ENCODE peak calls at places on chromosomes 3 and 15, in five cellular contexts. E is SK-N-SH, R is neural progenitor cell, S is HCT116, T is MM.1S. A is an unnamed sample.

GRCh38 chr3:142275856-142276255 is 50.5 kb upstream of the GK5 start:
- DNase-seq in E (no peak), R (no peak), S (no peak), T (no peak), A (no peak)

GRCh38 chr15:71688509-71689094 is 121.8 kb upstream of the NR2E3 start:
- DNase-seq in E (no peak), R (no peak), S (no peak), T (no peak), A (no peak)

GRCh38 chr3:18222686-18223085 is 202.5 kb downstream of the SATB1 start:
- DNase-seq in E (no peak), R (peak; percentile 51), S (no peak), T (no peak), A (no peak)

GRCh38 chr3:160758929-160759577 is 3.0 kb downstream of the PPM1L start:
- DNase-seq in E (no peak), R (no peak), S (no peak), T (no peak), A (peak; percentile 4)

GRCh38 chr15:95113041-95113440 is 881.7 kb downstream of the MCTP2 start:
- DNase-seq in E (no peak), R (no peak), S (no peak), T (no peak), A (no peak)

GRCh38 chr3:57983734-57984518 is 24.3 kb upstream of the FLNB start:
- DNase-seq in E (no peak), R (peak; percentile 19), S (no peak), T (peak; percentile 70), A (peak; percentile 95)

GRCh38 chr15:23504003-23504402 is 57.0 kb upstream of the GOLGA6L2 start:
- DNase-seq in E (no peak), R (no peak), S (no peak), T (no peak), A (no peak)

GRCh38 chr3:107325446-107325845 is 51.8 kb upstream of the CCDC54 start:
- DNase-seq in E (no peak), R (no peak), S (no peak), T (no peak), A (peak; percentile 70)

GRCh38 chr15:69400850-69401249 is 13.3 kb upstream of the KIF23 start:
- DNase-seq in E (no peak), R (no peak), S (no peak), T (no peak), A (no peak)

GRCh38 chr3:71008350-71008923 is 575.1 kb downstream of the FOXP1 start:
- DNase-seq in E (no peak), R (no peak), S (no peak), T (no peak), A (no peak)

GRCh38 chr15:45919806-45920205 is 285.0 kb downstream of the SQOR start:
- DNase-seq in E (no peak), R (no peak), S (no peak), T (no peak), A (no peak)

GRCh38 chr3:72445827-72446405 is 402.3 kb downstream of the SHQ1 start:
- DNase-seq in E (no peak), R (no peak), S (no peak), T (no peak), A (peak; percentile 18)

GRCh38 chr3:111473550-111473949 is 68.4 kb upstream of the CD96 start:
- DNase-seq in E (no peak), R (peak; percentile 16), S (peak; percentile 6), T (no peak), A (no peak)

GRCh38 chr3:187839422-187839821 is 94.2 kb upstream of the BCL6 start:
- DNase-seq in E (no peak), R (no peak), S (no peak), T (no peak), A (no peak)

GRCh38 chr15:85423256-85423655 is 42.9 kb downstream of the AKAP13 start:
- DNase-seq in E (no peak), R (no peak), S (no peak), T (no peak), A (no peak)

GRCh38 chr15:50633653-50634052 is 52.9 kb downstream of the TRPM7 start:
- DNase-seq in E (no peak), R (no peak), S (no peak), T (no peak), A (no peak)

GRCh38 chr3:42118762-42119361 is 27.7 kb downstream of the TRAK1 start:
- DNase-seq in E (peak; percentile 80), R (peak; percentile 43), S (peak; percentile 47), T (peak; percentile 23), A (peak; percentile 83)

GRCh38 chr3:61627768-61628185 is 66.4 kb downstream of the PTPRG start:
- DNase-seq in E (no peak), R (no peak), S (no peak), T (no peak), A (no peak)

GRCh38 chr3:61631108-61631769 is 69.9 kb downstream of the PTPRG start:
- DNase-seq in E (no peak), R (no peak), S (no peak), T (peak; percentile 96), A (peak; percentile 30)

GRCh38 chr3:61626484-61626883 is 65.1 kb downstream of the PTPRG start:
- DNase-seq in E (no peak), R (no peak), S (no peak), T (no peak), A (no peak)

GRCh38 chr3:61628636-61629035 is 67.3 kb downstream of the PTPRG start:
- DNase-seq in E (no peak), R (no peak), S (no peak), T (no peak), A (no peak)

DNA sequence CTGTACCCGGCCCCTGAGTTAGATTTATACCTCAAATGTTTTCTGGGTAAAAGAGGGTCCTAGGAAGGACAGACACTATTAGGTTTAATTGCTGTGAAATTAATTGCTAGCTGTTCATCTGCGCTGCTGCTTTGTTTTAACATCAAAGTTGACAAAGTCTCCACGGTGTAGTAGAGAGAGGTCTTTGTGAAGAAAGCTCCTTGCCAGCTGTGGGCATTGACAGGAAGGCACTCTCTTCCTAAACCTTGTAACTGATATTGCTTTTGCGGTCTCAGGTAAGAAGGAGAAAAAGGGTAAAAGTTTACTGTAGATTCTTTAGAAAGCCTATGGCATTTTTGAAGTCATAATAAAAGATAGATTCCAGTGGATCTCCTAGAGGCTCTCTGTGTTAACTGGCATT is 68.1 kb downstream of the PTPRG start:
- DNase-seq in E (no peak), R (no peak), S (no peak), T (no peak), A (no peak)
- H3K4me2 ChIP-seq in E (peak overlapping the region; percentile 30), R (no peak overlapping the region), S (no peak overlapping the region), T (no peak overlapping the region), A (no peak overlapping the region)

DNA sequence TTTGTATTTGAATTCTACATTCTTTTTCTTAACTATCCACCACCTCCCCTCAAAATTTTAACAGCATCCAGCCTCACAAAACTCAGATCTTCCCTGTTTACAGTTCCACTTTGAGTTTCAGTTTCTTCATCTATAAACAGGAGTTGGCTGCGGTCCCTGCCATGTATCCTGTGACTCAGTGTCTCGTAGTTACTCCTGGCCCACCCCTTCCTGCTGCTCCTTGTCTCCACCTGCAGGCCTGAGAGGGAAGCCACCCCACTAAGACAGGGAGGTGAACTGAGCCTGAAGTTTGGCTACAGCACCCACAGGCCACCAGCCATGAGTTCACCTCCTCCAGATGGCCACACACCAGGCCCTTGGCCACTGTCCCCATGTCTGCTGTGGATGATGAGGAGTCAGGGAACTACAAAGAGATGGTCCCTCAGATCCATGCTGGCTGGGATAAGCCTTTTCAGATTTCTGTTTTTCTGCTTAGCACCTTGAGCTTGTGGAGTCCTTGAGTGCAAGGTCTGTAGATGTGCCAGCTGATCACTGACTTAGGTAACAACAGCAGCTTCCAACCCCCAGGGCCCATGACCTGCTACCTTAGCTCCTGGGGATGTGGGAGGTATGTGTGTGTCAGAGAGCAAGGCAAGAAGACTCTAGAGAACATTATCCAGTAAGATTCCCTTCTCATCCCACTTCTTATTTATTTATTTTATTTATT is 37.5 kb downstream of the CD86 start:
- DNase-seq in E (no peak), R (no peak), S (peak; percentile 10), T (peak; percentile 51), A (peak; percentile 56)
- TF ChIP-seq CTCF in E (peak; percentile 57), R (peak; percentile 35), S (peak; percentile 80), T (peak; percentile 85), A (peak; percentile 87)

DNA sequence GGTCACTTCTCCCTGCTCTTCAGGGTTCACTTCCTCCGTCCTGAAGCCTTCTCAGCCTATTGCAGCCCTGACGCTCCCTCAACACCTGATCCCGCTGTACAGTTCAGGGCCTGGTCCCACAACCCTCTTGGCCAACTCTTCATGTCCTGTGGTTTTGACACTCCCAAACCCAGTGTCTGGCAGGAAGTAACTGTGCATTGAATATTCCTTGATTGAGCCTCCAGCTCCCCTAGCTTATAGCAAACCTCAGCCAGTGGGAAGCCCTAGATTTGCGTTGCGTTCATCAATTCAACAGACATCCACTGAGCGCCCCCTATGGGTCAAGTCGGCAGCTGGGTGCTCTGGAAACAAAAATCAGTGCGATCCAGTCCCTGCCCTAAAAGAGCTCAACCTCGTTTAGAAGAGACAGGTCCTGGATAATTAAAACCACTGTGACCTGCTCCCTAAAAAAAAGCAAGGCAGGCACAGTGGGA is 13.5 kb downstream of the UBAP1L start:
- DNase-seq in E (peak; percentile 78), R (peak; percentile 90), S (peak; percentile 22), T (peak; percentile 35), A (peak; percentile 49)
- TF ChIP-seq EZH2phosphoT487 in E (no peak), R (no peak), S (no peak), T (no peak), A (no peak)

DNA sequence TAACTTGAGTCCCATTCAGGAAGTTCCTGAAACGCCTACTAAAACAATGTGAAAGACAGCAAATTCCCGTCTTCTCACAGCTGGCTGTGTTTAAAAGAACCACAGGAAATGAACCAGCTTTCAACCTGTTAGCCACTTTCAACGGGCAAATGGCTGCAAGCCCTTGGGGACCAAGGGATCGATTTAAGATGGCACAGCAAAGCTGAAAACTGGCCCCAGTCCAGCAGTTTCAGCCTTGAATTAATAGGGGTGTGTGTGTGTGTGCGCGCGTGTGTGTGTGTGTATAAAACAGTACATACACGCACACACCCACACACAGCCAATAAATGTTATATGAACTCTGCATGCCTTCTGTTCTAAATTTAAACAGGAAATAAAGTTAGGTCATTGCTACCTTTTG is 168.6 kb upstream of the TMCO5A start:
- DNase-seq in E (no peak), R (no peak), S (no peak), T (peak; percentile 25), A (peak; percentile 10)
- H3K4me2 ChIP-seq in E (no peak overlapping the region), R (no peak overlapping the region), S (no peak overlapping the region), T (peak overlapping the region; percentile 30), A (no peak overlapping the region)

GRCh38 chr3:13569641-13570390 is 20.9 kb downstream of the FBLN2 start:
- DNase-seq in E (no peak), R (no peak), S (no peak), T (no peak), A (no peak)
- TF ChIP-seq CTCF in E (no peak), R (no peak), S (no peak), T (no peak), A (no peak)

GRCh38 chr3:131503328-131503650 is 518 bp upstream of the MRPL3 start:
- DNase-seq in E (peak; percentile 20), R (no peak), S (no peak), T (no peak), A (peak; percentile 3)

GRCh38 chr3:131502530-131503327 is at the start of gene MRPL3:
- DNase-seq in E (peak; percentile 83), R (peak; percentile 91), S (peak; percentile 79), T (peak; percentile 90), A (peak; percentile 92)

DNA sequence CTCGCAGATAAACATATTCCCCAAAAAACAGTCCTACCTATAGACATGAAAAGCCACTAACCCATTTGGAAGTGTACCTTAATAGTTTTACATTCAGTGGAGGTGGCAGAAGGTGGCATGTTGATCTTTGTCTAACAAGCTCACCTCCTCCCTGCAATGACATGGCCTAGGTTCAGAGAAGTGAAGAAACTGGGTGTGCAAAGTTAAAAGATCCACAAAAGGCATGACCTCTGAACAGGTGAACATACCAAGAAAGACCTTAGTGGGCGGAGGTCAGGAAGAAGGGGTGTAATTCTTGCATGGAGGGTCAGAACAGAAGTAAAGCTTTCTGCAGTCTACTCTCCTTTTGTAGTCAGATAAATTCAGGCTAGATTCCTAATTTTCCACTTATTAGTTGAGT is 822 bp downstream of the MRPL3 start:
- DNase-seq in E (peak; percentile 18), R (no peak), S (no peak), T (no peak), A (peak; percentile 15)
- TF ChIP-seq EZH2phosphoT487 in E (no peak), R (no peak), S (no peak), T (no peak), A (no peak)